ENCODE peak calls at places on chromosome 13, in seven cellular contexts. F is kidney, L is HFF-Myc, R is mesothelial cell of epicardium, Z is AG04449, B is HepG2, K is brain microvascular endothelial cell. S is an unnamed sample.
A peak's percentile ranks its signal among the peaks of the same experiment; 100 is the strongest.

GRCh38 chr13:26602783-26603182 is 45.3 kb downstream of the WASF3 start:
- DNase-seq in Z (no peak), B (no peak), R (no peak), L (no peak), F (no peak), K (no peak), S (no peak)

GRCh38 chr13:95296326-95296939 is 4.8 kb downstream of the ABCC4 start:
- DNase-seq in K (no peak), F (no peak), B (peak; percentile 56), R (no peak), Z (no peak), L (no peak), S (no peak)

GRCh38 chr13:75547917-75548316 is 1.7 kb upstream of the UCHL3 start:
- DNase-seq in L (no peak), Z (no peak), R (no peak), F (no peak), B (no peak), K (no peak), S (no peak)

GRCh38 chr13:30881191-30881651 is 24.9 kb upstream of the MEDAG start:
- DNase-seq in B (no peak), Z (no peak), R (no peak), F (no peak), L (no peak), K (no peak), S (no peak)

GRCh38 chr13:112346899-112347229 is 29.3 kb upstream of the SPACA7 start:
- DNase-seq in R (no peak), B (no peak), L (no peak), Z (no peak), K (no peak), F (no peak), S (no peak)

GRCh38 chr13:110503037-110503901 is 58.3 kb downstream of the RAB20 start:
- DNase-seq in K (peak; percentile 90), F (peak; percentile 35), R (no peak), Z (no peak), B (no peak), L (no peak), S (no peak)

GRCh38 chr13:34657716-34658115 is 284.4 kb upstream of the NBEA start:
- DNase-seq in L (peak; percentile 14), B (no peak), F (no peak), R (no peak), K (peak; percentile 5), Z (peak; percentile 4), S (no peak)

GRCh38 chr13:35930665-35931631 is 200.2 kb downstream of the DCLK1 start:
- DNase-seq in K (no peak), F (no peak), R (no peak), L (no peak), B (no peak), Z (no peak), S (no peak)

GRCh38 chr13:57557979-57558529 is 73.5 kb upstream of the PCDH17 start:
- DNase-seq in F (no peak), Z (no peak), K (no peak), R (no peak), B (peak; percentile 15), L (no peak), S (no peak)

GRCh38 chr13:24270639-24271131 is 38.7 kb upstream of the C1QTNF9 start:
- DNase-seq in B (peak; percentile 47), K (peak; percentile 49), Z (no peak), F (peak; percentile 89), L (no peak), R (no peak), S (peak; percentile 85)

GRCh38 chr13:46197299-46197975 is 14.3 kb upstream of the LRRC63 start:
- DNase-seq in F (no peak), B (no peak), L (no peak), R (no peak), Z (no peak), K (no peak), S (no peak)

GRCh38 chr13:97113231-97114001 is 108.7 kb upstream of the MBNL2 start:
- DNase-seq in B (no peak), F (no peak), R (no peak), Z (no peak), K (no peak), L (no peak), S (no peak)

GRCh38 chr13:72839831-72840426 is 58.0 kb downstream of the PIBF1 start:
- DNase-seq in L (peak; percentile 14), K (peak; percentile 44), B (peak; percentile 56), R (no peak), Z (no peak), F (no peak), S (no peak)

GRCh38 chr13:77113496-77113895 is 86.5 kb upstream of the FBXL3 start:
- DNase-seq in L (no peak), B (no peak), R (no peak), Z (no peak), F (no peak), K (no peak), S (no peak)

GRCh38 chr13:47178090-47178950 is 281.5 kb upstream of the HTR2A start:
- DNase-seq in K (no peak), L (no peak), B (no peak), R (no peak), F (no peak), Z (no peak), S (no peak)

GRCh38 chr13:109781384-109782065 is 4.9 kb downstream of the IRS2 start:
- DNase-seq in F (peak; percentile 78), K (no peak), B (no peak), R (no peak), L (no peak), Z (no peak), S (no peak)

GRCh38 chr13:108037348-108037747 is 178.0 kb downstream of the LIG4 start:
- DNase-seq in L (no peak), Z (no peak), B (no peak), R (no peak), K (no peak), F (no peak), S (no peak)

GRCh38 chr13:108033800-108034707 is 181.3 kb downstream of the LIG4 start:
- DNase-seq in K (no peak), F (no peak), B (peak; percentile 18), L (no peak), Z (no peak), R (no peak), S (no peak)

GRCh38 chr13:108036411-108036810 is 178.9 kb downstream of the LIG4 start:
- DNase-seq in F (no peak), B (no peak), Z (no peak), R (no peak), L (no peak), K (no peak), S (no peak)

GRCh38 chr13:108031859-108032258 is 183.5 kb downstream of the LIG4 start:
- DNase-seq in L (no peak), F (no peak), Z (no peak), B (no peak), R (no peak), K (no peak), S (no peak)

GRCh38 chr13:108034909-108035308 is 180.4 kb downstream of the LIG4 start:
- DNase-seq in K (no peak), F (no peak), Z (no peak), L (no peak), R (no peak), B (no peak), S (no peak)
- TF ChIP-seq CTCF in K (no peak), F (no peak), Z (no peak), L (no peak), R (no peak), B (no peak), S (no peak)

GRCh38 chr13:113845055-113845454 is 18.8 kb downstream of the GAS6 start:
- DNase-seq in Z (no peak), R (peak; percentile 16), L (no peak), B (peak; percentile 31), F (peak; percentile 50), K (no peak), S (no peak)

GRCh38 chr13:113842336-113843062 is 21.4 kb downstream of the GAS6 start:
- DNase-seq in Z (no peak), L (no peak), K (no peak), B (no peak), F (peak; percentile 62), R (no peak), S (no peak)

GRCh38 chr13:113843063-113843654 is 20.7 kb downstream of the GAS6 start:
- DNase-seq in F (peak; percentile 71), Z (no peak), L (no peak), R (no peak), K (no peak), B (no peak), S (no peak)

GRCh38 chr13:113845723-113846638 is 17.9 kb downstream of the GAS6 start:
- DNase-seq in R (peak; percentile 8), F (peak; percentile 45), B (no peak), Z (no peak), K (no peak), L (no peak), S (no peak)

DNA sequence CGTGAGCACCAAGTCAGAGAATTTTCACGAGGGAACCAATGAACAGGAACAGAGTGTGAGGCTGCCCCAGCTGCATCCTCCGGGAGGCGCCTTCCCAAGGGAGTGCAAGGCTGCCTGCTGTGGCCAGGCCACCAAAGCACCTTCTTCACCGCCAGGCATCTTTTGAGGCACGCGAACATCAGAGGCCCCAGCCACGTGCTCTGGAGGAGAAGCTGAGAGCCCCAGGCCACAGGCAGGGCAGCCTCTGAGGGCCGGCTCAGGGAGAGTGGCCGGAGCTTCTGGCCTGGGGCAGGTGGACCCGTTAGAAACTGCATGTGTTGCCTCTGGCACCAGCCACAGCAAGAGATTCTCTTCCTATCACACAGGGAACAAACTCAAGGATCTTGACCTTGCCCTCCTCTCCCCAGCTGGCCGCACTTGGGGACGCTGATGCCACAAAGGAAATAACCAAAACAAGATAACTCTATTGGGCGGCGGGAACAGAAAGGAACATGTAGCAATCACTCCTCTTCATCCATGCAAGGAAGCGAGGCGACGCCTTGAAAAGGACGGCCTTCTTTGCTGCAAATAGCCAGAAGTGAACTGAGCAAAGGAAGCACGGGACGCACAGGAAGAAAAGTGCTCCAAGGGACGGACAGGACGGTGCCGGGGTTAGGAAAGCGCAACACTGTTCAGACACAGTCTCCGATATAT is 19.9 kb downstream of the GAS6 start:
- DNase-seq in K (no peak), B (no peak), R (no peak), L (no peak), Z (no peak), F (peak; percentile 58), S (no peak)
- TF ChIP-seq CTCF in K (peak; percentile 4), B (no peak), R (no peak), L (peak; percentile 5), Z (no peak), F (no peak), S (no peak)

GRCh38 chr13:80030491-80030890 is 310.4 kb downstream of the SPRY2 start:
- DNase-seq in K (no peak), B (no peak), F (no peak), Z (no peak), L (peak; percentile 29), R (no peak), S (no peak)
- TF ChIP-seq CTCF in K (peak; percentile 49), B (no peak), F (peak; percentile 36), Z (peak; percentile 7), L (peak; percentile 31), R (no peak), S (peak; percentile 65)

DNA sequence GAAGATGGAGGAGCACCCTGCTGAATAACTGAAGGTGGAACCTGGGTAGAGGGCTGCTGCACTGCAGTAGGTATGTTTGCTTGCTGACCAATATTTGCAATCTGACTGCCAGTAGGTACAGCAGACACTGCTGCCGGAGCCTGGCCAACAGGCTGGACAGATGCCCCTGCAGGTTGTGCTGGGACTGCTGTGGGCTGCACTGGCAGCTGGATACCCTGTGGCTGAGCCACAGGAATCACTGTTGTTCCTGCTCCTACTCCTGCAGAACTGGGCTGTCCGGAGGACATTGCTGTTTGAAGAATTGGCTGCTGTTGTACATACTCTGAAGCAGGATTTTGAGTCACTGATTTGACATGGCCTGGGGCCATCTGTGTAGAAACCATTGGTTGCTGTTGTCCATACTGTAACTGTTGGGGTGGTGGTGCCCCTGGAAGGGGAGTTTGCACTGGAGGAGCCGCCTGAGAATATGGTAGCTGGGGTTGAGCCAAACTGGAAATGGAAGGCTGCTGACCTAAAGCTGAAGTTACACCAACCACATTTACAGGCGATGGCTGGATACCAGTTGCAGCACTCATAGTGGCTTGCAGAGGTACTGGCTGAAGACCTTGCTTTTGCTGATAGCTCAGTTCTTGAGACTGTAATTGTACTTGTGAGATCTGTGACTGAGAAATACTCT is 2.2 kb downstream of the TSC22D1 start:
- DNase-seq in R (no peak), K (peak; percentile 65), B (peak; percentile 11), Z (no peak), L (peak; percentile 54), F (no peak), S (no peak)
- TF ChIP-seq CTCF in R (peak; percentile 28), K (peak; percentile 75), B (no peak), Z (peak; percentile 66), L (peak; percentile 46), F (peak; percentile 8), S (peak; percentile 14)

S was measured in CD14-positive monocyte.